ENCODE peak calls at places on chromosomes 13 and 19, in ten cellular contexts. W is neural progenitor cell, Z is PC-3, X is heart left ventricle, I is fibroblast of lung, G is cardiac muscle cell, F is uterus, J is left ventricle myocardium inferior, A is psoas muscle, V is breast epithelium. P is an unnamed sample.
A peak's percentile ranks its signal among the peaks of the same experiment; 100 is the strongest.

GRCh38 chr19:1261512-1261862 is 7.6 kb upstream of the CIRBP start:
- DNase-seq in J (no peak), X (peak; percentile 40), F (no peak), G (no peak), Z (no peak), W (peak; percentile 81), A (peak; percentile 62), V (no peak), I (no peak), P (no peak)

GRCh38 chr13:68851026-68851425 is 1256.6 kb upstream of the ATXN8OS start:
- DNase-seq in X (no peak), V (no peak), G (no peak), I (no peak), W (no peak), J (no peak), Z (peak; percentile 4), F (no peak), A (no peak), P (no peak)

GRCh38 chr13:42992585-42993122 is 613 bp upstream of the EPSTI1 start:
- DNase-seq in F (no peak), X (no peak), W (no peak), Z (no peak), J (no peak), V (no peak), G (no peak), I (no peak), A (no peak), P (no peak)

GRCh38 chr13:107295391-107296157 is 727.6 kb upstream of the ARGLU1 start:
- DNase-seq in Z (no peak), A (no peak), W (no peak), J (no peak), V (no peak), G (no peak), I (no peak), F (no peak), X (no peak), P (no peak)

GRCh38 chr19:47658431-47659383 is 49.8 kb downstream of the BICRA start:
- DNase-seq in J (no peak), V (no peak), G (peak; percentile 78), Z (no peak), A (peak; percentile 38), W (no peak), F (no peak), X (no peak), I (no peak), P (no peak)

GRCh38 chr13:60448907-60449510 is 52.0 kb downstream of the TDRD3 start:
- DNase-seq in G (peak; percentile 74), Z (peak; percentile 52), W (peak; percentile 46), X (no peak), I (peak; percentile 76), J (no peak), V (no peak), A (no peak), F (no peak), P (peak; percentile 23)

GRCh38 chr13:93180376-93180966 is 46.1 kb upstream of the GPC6 start:
- DNase-seq in Z (no peak), A (no peak), X (no peak), V (no peak), J (no peak), G (peak; percentile 88), W (no peak), I (peak; percentile 41), F (no peak), P (peak; percentile 16)

GRCh38 chr13:49366841-49367240 is 77.0 kb downstream of the CAB39L start:
- DNase-seq in W (no peak), J (no peak), Z (no peak), I (peak; percentile 39), F (no peak), X (no peak), V (no peak), A (no peak), G (peak; percentile 37), P (no peak)

GRCh38 chr13:37175996-37176395 is 70.5 kb upstream of the CSNK1A1L start:
- DNase-seq in W (no peak), I (peak; percentile 94), X (no peak), Z (no peak), A (no peak), J (no peak), G (peak; percentile 96), F (no peak), V (no peak), P (no peak)

GRCh38 chr13:69585656-69586055 is 522.0 kb upstream of the ATXN8OS start:
- DNase-seq in X (no peak), V (no peak), W (no peak), G (no peak), Z (peak; percentile 22), F (no peak), I (no peak), J (no peak), A (no peak), P (no peak)

GRCh38 chr13:31675521-31675953 is 63.8 kb upstream of the RXFP2 start:
- DNase-seq in W (no peak), V (no peak), J (no peak), G (peak; percentile 76), A (no peak), X (no peak), Z (no peak), I (peak; percentile 31), F (no peak), P (no peak)

GRCh38 chr13:67023088-67023893 is 206.8 kb downstream of the PCDH9 start:
- DNase-seq in G (peak; percentile 96), W (peak; percentile 54), I (peak; percentile 88), V (no peak), J (no peak), A (no peak), X (no peak), Z (peak; percentile 21), F (no peak), P (peak; percentile 47)

GRCh38 chr13:48278806-48279205 is 24.7 kb upstream of the RB1 start:
- DNase-seq in V (no peak), F (no peak), A (no peak), G (no peak), W (no peak), I (no peak), Z (no peak), X (no peak), J (no peak), P (no peak)

GRCh38 chr19:7970716-7971448 is 27.4 kb upstream of the TIMM44 start:
- DNase-seq in X (no peak), G (peak; percentile 59), J (no peak), Z (peak; percentile 76), I (peak; percentile 43), W (peak; percentile 86), V (no peak), F (no peak), A (peak; percentile 65), P (no peak)

GRCh38 chr19:45526143-45526542 is 18.9 kb downstream of the VASP start:
- DNase-seq in G (peak; percentile 70), Z (peak; percentile 75), I (peak; percentile 58), J (peak; percentile 61), W (peak; percentile 89), A (peak; percentile 88), X (peak; percentile 82), V (no peak), F (peak; percentile 58), P (no peak)

GRCh38 chr19:15452111-15453047 is 2.6 kb upstream of the WIZ start:
- DNase-seq in J (peak; percentile 91), Z (peak; percentile 82), A (peak; percentile 98), V (peak; percentile 90), X (peak; percentile 96), I (peak; percentile 82), F (peak; percentile 91), W (peak; percentile 96), G (peak; percentile 91), P (peak; percentile 78)

GRCh38 chr13:96080676-96081075 is 9.2 kb upstream of the HS6ST3 start:
- DNase-seq in F (no peak), Z (no peak), V (no peak), A (no peak), I (no peak), W (no peak), G (no peak), J (no peak), X (no peak), P (no peak)

GRCh38 chr13:73876323-73876722 is 257.9 kb downstream of the KLF12 start:
- DNase-seq in V (no peak), I (peak; percentile 9), Z (no peak), F (no peak), A (no peak), W (no peak), J (no peak), G (peak; percentile 47), X (no peak), P (no peak)

DNA sequence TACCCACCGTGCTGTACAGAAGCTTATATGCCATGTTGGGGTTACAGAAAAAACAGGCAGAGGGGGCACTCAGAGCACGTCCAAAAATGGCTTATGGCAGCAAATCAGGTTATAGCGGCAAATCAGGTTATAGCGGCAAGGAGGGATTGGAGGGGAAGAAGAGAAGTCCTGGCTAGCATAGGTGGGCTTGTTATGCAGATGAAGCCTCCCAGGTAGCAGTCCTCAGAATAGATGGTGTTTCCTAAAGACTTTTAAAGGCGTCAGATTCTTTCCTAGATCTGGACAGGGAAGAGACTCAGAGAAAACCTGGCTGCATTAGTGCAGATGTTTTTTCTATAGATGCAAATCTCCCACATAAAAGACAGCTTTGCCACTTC is 19.8 kb upstream of the PLEKHF1 start:
- DNase-seq in A (no peak), I (no peak), F (no peak), J (no peak), Z (no peak), V (no peak), X (no peak), W (no peak), G (no peak), P (no peak)
- H3K27ac ChIP-seq in A (no peak overlapping the region), I (no peak overlapping the region), F (no peak overlapping the region), J (peak overlapping the region; percentile 88), Z (no peak overlapping the region), V (no peak overlapping the region), X (peak overlapping the region; percentile 79), W (no peak overlapping the region), G (no peak overlapping the region), P (no peak overlapping the region)

GRCh38 chr19:44055870-44056269 is 4.0 kb downstream of the ZNF223 start:
- DNase-seq in W (no peak), Z (no peak), V (no peak), G (no peak), A (no peak), I (no peak), X (no peak), F (no peak), J (no peak), P (no peak)
- TF ChIP-seq CTCF in W (no peak), Z (no peak), V (no peak), G (no peak), A (no peak), I (no peak), X (no peak), F (no peak), J (no peak), P (no peak)

GRCh38 chr19:5800361-5801270 is 4.3 kb upstream of the NRTN start:
- DNase-seq in V (no peak), F (no peak), G (no peak), Z (no peak), W (no peak), J (no peak), I (no peak), A (no peak), X (no peak), P (no peak)
- H3K4me1 ChIP-seq in V (no peaks in the 10 kb centered on the region), F (no peaks in the 10 kb centered on the region), G (peaks cover 3% of the 10 kb centered on the region), Z (peaks cover 12% of the 10 kb centered on the region), W (no peaks in the 10 kb centered on the region), J (peaks cover 35% of the 10 kb centered on the region), I (peaks cover 4% of the 10 kb centered on the region), A (no peaks in the 10 kb centered on the region), X (peaks cover 30% of the 10 kb centered on the region), P (peaks cover 3% of the 10 kb centered on the region)

DNA sequence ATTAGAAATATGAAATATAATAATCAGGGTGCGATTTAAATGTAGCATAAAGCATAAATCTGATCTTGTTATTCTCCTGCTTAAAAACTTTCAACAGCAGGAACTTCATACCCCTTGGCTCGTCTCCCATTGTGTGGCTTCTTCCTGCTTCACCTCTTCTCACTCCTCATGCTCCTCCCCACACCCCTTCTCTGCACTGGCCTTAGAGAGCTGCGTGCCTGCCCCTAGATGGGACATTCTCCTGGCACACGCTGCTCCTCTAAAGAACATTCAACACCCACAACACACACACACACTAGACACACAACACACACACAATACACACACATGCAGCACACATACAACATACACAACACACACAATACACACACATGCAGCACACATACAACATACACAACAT is 104.6 kb upstream of the RAP2A start:
- DNase-seq in F (no peak), V (no peak), A (no peak), X (no peak), W (no peak), I (no peak), Z (no peak), G (peak; percentile 58), J (no peak), P (no peak)
- H3K27ac ChIP-seq in F (no peak overlapping the region), V (peak overlapping the region; percentile 1), A (no peak overlapping the region), X (no peak overlapping the region), W (no peak overlapping the region), I (no peak overlapping the region), Z (no peak overlapping the region), G (no peak overlapping the region), J (no peak overlapping the region), P (no peak overlapping the region)

P was measured in foreskin keratinocyte.